ENCODE peak calls at places on chromosomes 2 and 18, in five cellular contexts. H is IMR-90, S is trophoblast cell, D is mesenchymal stem cell, V is H9. K is an unnamed sample.

GRCh38 chr2:185181901-185182300 is 556.7 kb upstream of the FSIP2 start:
- DNase-seq in H (no peak), S (no peak), D (no peak), V (no peak), K (no peak)

GRCh38 chr2:86042256-86043168 is 63.2 kb downstream of the POLR1A start:
- DNase-seq in H (no peak), S (no peak), D (no peak), V (peak), K (no peak)

GRCh38 chr18:62060820-62061219 is 126.0 kb downstream of the PIGN start:
- DNase-seq in H (no peak), S (no peak), D (no peak), V (no peak), K (no peak)

GRCh38 chr2:226524381-226524843 is 275.2 kb downstream of the IRS1 start:
- DNase-seq in H (peak), S (peak), D (peak), V (no peak), K (no peak)

GRCh38 chr2:54673501-54673998 is 49.9 kb upstream of the EML6 start:
- DNase-seq in H (no peak), S (peak), D (no peak), V (no peak), K (no peak)

GRCh38 chr2:211766689-211767088 is 771.9 kb downstream of the ERBB4 start:
- DNase-seq in H (no peak), S (no peak), D (no peak), V (peak), K (no peak)

GRCh38 chr18:57077786-57078552 is 68.9 kb upstream of the BOD1L2 start:
- DNase-seq in H (no peak), S (no peak), D (no peak), V (peak), K (no peak)

GRCh38 chr2:238465487-238466241 is 38.9 kb downstream of the ASB1 start:
- DNase-seq in H (no peak), S (no peak), D (no peak), V (no peak), K (no peak)

GRCh38 chr2:85779641-85780315 is 26.0 kb downstream of the ATOH8 start:
- DNase-seq in H (no peak), S (peak), D (no peak), V (no peak), K (no peak)

GRCh38 chr2:105711394-105711793 is 33.3 kb upstream of the NCK2 start:
- DNase-seq in H (no peak), S (no peak), D (no peak), V (no peak), K (no peak)

GRCh38 chr2:99861376-99861760 is 281.0 kb downstream of the AFF3 start:
- DNase-seq in H (peak), S (no peak), D (no peak), V (no peak), K (no peak)

GRCh38 chr2:15875969-15876705 is 64.2 kb upstream of the MYCN start:
- DNase-seq in H (no peak), S (no peak), D (no peak), V (no peak), K (no peak)

GRCh38 chr2:112706170-112706664 is 14.6 kb upstream of the NT5DC4 start:
- DNase-seq in H (peak), S (peak), D (peak), V (no peak), K (no peak)

GRCh38 chr2:164717000-164717597 is 95.8 kb upstream of the GRB14 start:
- DNase-seq in H (peak), S (no peak), D (peak), V (no peak), K (no peak)

GRCh38 chr18:44325903-44326650 is 354.6 kb upstream of the SETBP1 start:
- DNase-seq in H (peak), S (peak), D (peak), V (peak), K (peak)

GRCh38 chr2:46535360-46535759 is 56.0 kb downstream of the TMEM247 start:
- DNase-seq in H (no peak), S (no peak), D (no peak), V (no peak), K (no peak)

GRCh38 chr2:205758051-205758450 is 75.8 kb downstream of the NRP2 start:
- DNase-seq in H (peak), S (no peak), D (peak), V (no peak), K (no peak)

GRCh38 chr18:45321520-45321919 is 293.8 kb upstream of the SLC14A2 start:
- DNase-seq in H (no peak), S (no peak), D (no peak), V (no peak), K (no peak)

GRCh38 chr2:35783723-35784122 is 571.9 kb upstream of the CRIM1 start:
- DNase-seq in H (no peak), S (no peak), D (no peak), V (no peak), K (no peak)

GRCh38 chr2:176848844-176849243 is 363.8 kb upstream of the HNRNPA3 start:
- DNase-seq in H (no peak), S (no peak), D (no peak), V (no peak), K (no peak)

GRCh38 chr2:46290019-46290418 is 7.2 kb upstream of the EPAS1 start:
- DNase-seq in H (no peak), S (no peak), D (no peak), V (no peak), K (no peak)

GRCh38 chr2:19786408-19787058 is 115.2 kb downstream of the TTC32 start:
- DNase-seq in H (peak), S (peak), D (peak), V (no peak), K (no peak)

GRCh38 chr18:36309436-36310391 is 12.2 kb downstream of the FHOD3 start:
- DNase-seq in H (peak), S (peak), D (peak), V (peak), K (no peak)

GRCh38 chr2:39491653-39492052 is 54.6 kb upstream of the MAP4K3 start:
- DNase-seq in H (no peak), S (no peak), D (no peak), V (no peak), K (no peak)

GRCh38 chr2:146579154-146579930 is 1265.5 kb upstream of the ACVR2A start:
- DNase-seq in H (peak), S (no peak), D (peak), V (no peak), K (no peak)

GRCh38 chr2:46073540-46074018 is 223.6 kb upstream of the EPAS1 start:
- DNase-seq in H (peak), S (peak), D (peak), V (no peak), K (no peak)

GRCh38 chr2:127651987-127652550 is 6.1 kb downstream of the GPR17 start:
- DNase-seq in H (no peak), S (no peak), D (peak), V (no peak), K (no peak)

GRCh38 chr18:23992119-23992940 is 22.2 kb upstream of the TTC39C start:
- DNase-seq in H (peak), S (no peak), D (no peak), V (no peak), K (no peak)

GRCh38 chr2:101476605-101477208 is 1.8 kb upstream of the RFX8 start:
- DNase-seq in H (peak), S (no peak), D (no peak), V (no peak), K (no peak)

GRCh38 chr18:1914489-1914888 is 656.8 kb downstream of the METTL4 start:
- DNase-seq in H (no peak), S (peak), D (no peak), V (peak), K (no peak)

GRCh38 chr2:231925303-231926179 is 655 bp downstream of the NPPC start:
- DNase-seq in H (peak), S (peak), D (peak), V (peak), K (peak)

GRCh38 chr2:240452471-240453256 is 17.2 kb downstream of the GPC1 start:
- DNase-seq in H (peak), S (peak), D (peak), V (peak), K (peak)

GRCh38 chr2:144659731-144660275 is 139.9 kb upstream of the ZEB2 start:
- DNase-seq in H (peak), S (peak), D (peak), V (no peak), K (no peak)

DNA sequence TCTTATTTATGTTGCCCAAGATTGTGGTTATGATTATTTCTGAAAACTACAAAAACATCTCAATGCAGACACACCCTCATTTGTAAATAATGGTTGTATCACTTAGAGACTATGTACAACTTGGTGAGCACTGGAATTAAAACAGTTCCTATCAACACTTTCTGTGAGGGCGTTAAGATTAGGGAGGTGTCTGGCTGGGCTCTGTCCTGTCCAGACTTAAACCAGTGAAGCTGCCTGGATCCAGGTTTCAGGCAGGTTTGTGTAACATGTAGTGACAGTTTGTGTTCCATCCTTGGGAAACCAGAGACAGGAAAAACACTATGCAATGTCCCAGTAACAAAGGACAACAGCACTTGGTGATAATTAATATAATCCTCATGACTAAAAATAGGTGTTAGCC is 49.6 kb downstream of the CTAGE1 start:
- DNase-seq in H (no peak), S (no peak), D (no peak), V (no peak), K (no peak)
- H3K18ac ChIP-seq in H (peak), S (no peak), D (no peak), V (no peak), K (no peak)

GRCh38 chr2:215791481-215791937 is 221.8 kb downstream of the MREG start:
- DNase-seq in H (no peak), S (no peak), D (no peak), V (no peak), K (no peak)

GRCh38 chr2:215794829-215795546 is 218.4 kb downstream of the MREG start:
- DNase-seq in H (no peak), S (no peak), D (peak), V (peak), K (no peak)

GRCh38 chr2:215787565-215788178 is 225.7 kb downstream of the MREG start:
- DNase-seq in H (no peak), S (no peak), D (no peak), V (no peak), K (no peak)

GRCh38 chr2:215793747-215794595 is 219.4 kb downstream of the MREG start:
- DNase-seq in H (peak), S (peak), D (peak), V (no peak), K (no peak)

GRCh38 chr2:215790548-215791421 is 222.6 kb downstream of the MREG start:
- DNase-seq in H (no peak), S (no peak), D (no peak), V (no peak), K (no peak)
- H3K18ac ChIP-seq in H (no peak), S (no peak), D (peak), V (no peak), K (no peak)

DNA sequence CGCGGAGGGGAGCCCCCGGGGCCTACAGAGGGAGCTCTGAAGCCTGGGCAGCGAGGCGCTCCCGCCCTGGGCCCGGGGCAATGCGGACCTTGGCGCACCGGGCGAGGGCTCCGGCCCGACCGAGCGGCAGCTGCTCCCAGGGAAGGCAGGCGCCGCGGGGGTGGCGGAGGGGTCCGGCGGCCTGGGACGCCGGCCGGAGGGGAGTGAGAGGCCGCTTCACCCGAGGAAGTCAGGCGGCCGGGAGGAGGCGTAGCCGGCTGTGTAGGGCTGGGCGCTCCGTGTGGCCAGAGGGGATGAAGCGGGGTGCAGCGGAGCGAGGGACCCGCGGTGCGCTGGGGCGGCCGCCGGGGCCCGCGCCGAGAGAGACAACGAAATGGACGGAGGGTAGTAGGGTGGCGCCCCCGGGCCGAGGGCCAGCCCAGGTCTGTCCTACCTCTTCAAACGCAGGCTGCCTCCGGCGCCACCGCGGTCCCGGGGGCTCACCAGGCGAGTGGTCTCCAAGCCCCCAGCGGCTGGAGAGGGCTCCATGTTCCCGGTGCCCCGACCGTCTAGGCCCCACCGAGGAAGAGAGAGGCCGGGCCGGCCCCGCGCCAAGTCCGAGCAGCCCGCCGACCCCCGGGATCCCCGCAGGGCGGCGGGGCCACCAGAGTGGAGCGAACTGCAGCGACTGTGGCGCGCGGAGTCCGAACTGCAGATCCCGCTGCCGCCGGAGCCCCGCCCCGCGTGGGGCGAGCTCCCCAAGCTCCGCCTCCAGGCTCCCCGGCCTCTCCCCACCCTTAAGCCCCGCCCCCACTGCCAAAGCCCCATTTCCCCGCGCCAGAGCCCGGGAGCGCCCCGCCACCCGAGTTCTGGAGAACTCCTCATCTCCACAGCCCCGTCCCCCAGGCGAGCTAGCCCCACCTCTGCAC is at the start of gene SLC30A3:
- DNase-seq in H (no peak), S (no peak), D (peak), V (peak), K (peak)
- H3K18ac ChIP-seq in H (no peak), S (no peak), D (no peak), V (no peak), K (peak)

DNA sequence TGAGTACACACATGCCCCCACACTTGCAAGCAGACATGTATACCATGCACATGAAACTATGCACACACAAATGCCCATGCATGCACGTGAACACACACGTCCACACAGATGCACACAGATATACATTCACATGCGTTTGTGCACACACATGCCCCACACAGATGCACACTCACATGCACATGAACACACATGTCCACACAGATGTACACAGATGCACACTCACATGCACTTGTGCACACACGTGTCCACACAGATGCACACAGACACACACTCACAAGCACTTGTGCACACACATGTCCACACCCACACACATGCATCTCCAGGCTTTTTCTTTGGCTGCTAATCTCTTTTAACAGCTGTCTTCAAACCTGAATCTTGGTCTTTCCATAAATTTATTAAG is 31.1 kb downstream of the SNTG2 start:
- DNase-seq in H (no peak), S (no peak), D (no peak), V (no peak), K (no peak)
- H3K18ac ChIP-seq in H (no peak), S (no peak), D (no peak), V (no peak), K (no peak)

DNA sequence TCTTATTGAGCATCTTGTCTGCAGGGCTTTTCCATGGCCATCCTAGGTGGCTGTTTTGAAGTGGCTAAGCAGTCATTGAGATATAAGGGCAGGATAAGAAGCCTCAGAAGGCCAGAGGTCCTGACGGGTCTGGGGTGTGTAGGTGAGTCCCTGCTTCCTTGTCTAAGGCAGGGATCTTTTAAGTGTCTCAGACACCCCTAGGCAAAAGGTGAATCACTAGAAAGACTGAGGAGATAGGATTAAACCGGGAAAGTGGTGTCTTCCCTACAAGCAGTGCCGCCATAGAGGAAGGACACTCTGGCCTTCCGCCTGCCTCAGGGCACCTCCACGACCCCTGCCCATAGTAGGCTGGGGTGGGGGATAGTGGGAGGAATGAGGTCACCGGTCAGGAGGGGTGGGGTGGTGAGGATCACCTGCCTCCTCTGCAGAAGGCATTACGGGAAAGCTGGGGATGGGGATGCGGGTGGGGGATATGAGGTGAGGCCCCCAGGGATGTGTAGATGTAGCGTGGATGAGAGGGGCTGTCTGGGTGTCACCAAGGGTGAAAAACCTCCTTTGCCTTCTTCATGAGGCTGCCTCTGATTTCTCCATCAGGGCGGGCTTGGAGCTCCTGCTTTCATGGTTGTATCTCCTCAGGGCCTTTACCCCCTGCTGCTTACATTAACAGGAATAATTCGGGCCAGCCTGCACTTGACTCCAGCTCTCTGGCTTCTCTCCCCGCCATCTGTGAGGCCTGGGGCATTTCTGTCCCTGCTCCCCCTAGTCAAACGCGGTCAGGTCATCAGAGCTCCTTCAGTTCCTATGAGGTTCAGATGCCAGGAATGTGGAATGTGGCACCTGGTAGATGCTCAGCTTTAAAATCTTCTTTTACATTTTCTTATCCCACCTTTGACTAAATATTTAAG is 244.0 kb downstream of the DYSF start:
- DNase-seq in H (no peak), S (peak), D (no peak), V (no peak), K (no peak)
- H3K18ac ChIP-seq in H (no peak), S (no peak), D (no peak), V (no peak), K (no peak)

DNA sequence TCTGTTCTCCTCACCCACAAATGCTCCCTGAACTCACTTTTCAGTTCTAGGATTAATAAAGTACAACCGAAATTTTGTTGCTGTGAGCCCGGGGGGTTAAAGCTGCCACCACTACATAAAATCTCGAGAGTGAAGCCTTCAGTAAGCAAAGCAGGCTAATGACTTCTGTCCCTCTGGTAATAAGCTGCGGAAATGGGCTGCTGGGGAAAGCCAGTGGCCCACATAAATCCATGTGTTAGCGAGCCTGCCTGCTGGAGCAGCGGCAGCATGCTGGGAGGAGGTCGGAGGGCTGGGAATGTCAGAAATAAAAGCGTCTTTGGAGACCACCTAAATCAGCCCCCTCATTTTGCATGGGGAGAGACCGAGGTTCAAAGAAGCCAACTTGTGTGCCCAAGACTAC is 371.7 kb downstream of the TNS1 start:
- DNase-seq in H (no peak), S (no peak), D (no peak), V (no peak), K (no peak)
- H3K18ac ChIP-seq in H (no peak), S (no peak), D (no peak), V (no peak), K (no peak)

DNA sequence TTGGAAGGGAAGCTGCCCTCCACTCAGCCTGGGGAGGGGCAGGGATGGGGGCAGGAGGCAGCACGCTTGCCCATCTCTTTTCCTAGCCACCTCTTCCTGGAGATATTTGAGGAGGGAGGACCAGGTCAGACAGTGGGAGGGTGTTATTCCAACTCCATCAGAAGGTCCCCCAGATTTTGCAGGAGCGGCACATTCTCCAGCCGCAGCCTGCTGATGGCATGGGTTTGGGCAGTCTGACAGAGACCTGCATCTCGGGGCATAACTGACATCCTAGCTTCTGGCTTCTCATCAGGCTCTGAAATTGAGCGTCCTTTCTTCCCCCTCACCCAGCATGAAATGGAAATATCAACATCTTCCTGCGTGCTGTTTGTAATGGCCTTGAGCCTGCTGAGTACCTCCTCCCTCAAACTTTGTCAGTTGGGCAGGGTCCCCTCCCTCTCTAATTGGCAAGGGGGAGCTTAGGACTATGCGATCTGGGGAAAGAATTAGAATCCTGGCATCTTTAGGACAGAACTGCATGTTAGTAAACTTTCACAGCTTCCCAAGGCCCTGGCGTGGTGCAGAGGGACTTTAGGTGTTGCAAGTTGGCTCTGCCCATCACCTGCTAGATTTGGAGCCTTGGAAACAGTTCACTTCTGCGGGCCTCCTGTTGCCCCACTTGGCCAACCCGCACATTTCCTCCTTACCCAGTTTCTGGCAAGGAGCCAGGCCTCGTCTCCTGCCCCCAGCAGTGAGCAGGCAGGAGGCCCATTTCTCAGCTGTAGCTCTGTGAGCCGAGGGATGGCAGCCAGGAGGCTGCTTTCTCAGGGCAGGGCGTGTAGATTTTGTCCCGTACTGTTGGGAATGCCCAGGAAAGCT is 2.2 kb downstream of the ITM2C start:
- DNase-seq in H (peak), S (no peak), D (peak), V (no peak), K (no peak)
- H3K18ac ChIP-seq in H (no peak), S (peak), D (no peak), V (no peak), K (peak)

GRCh38 chr18:9333441-9334350 is 877 bp upstream of the TWSG1 start:
- DNase-seq in H (no peak), S (peak), D (no peak), V (peak), K (no peak)
- H3K18ac ChIP-seq in H (peak), S (no peak), D (peak), V (peak), K (no peak)

GRCh38 chr2:5696741-5697521 is 4.7 kb downstream of the SOX11 start:
- DNase-seq in H (peak), S (no peak), D (peak), V (peak), K (no peak)
- H3K18ac ChIP-seq in H (peak), S (peak), D (peak), V (peak), K (peak)

K was measured in neuronal stem cell.